ENCODE peak calls at places on chromosome 2, in five cellular contexts. One of them, this sample, is unnamed.

GRCh38 chr2:203484266-203485112 is 50.6 kb downstream of the RAPH1 start:
- DNase-seq in GM20000: peak; percentile 34
- DNase-seq in effector memory CD8-positive, alpha-beta T cell: peak; percentile 49
- DNase-seq in hepatocyte: no peak
- DNase-seq in NCI-H2029 treated with DMSO at 0.1 percent for 48 hours: no peak
- DNase-seq in this sample: no peak

GRCh38 chr2:146312899-146313298 is 1531.9 kb upstream of the ACVR2A start:
- DNase-seq in GM20000: no peak
- DNase-seq in effector memory CD8-positive, alpha-beta T cell: no peak
- DNase-seq in hepatocyte: no peak
- DNase-seq in NCI-H2029 treated with DMSO at 0.1 percent for 48 hours: no peak
- DNase-seq in this sample: no peak

GRCh38 chr2:86631846-86632485 is 8.3 kb upstream of the RNF103 start:
- DNase-seq in GM20000: no peak
- DNase-seq in effector memory CD8-positive, alpha-beta T cell: no peak
- DNase-seq in hepatocyte: peak; percentile 20
- DNase-seq in NCI-H2029 treated with DMSO at 0.1 percent for 48 hours: no peak
- DNase-seq in this sample: peak; percentile 96

GRCh38 chr2:27115485-27115884 is 3.4 kb downstream of the CGREF1 start:
- DNase-seq in GM20000: no peak
- DNase-seq in effector memory CD8-positive, alpha-beta T cell: no peak
- DNase-seq in hepatocyte: no peak
- DNase-seq in NCI-H2029 treated with DMSO at 0.1 percent for 48 hours: no peak
- DNase-seq in this sample: no peak

GRCh38 chr2:75787532-75788132 is 76.9 kb upstream of the GCFC2 start:
- DNase-seq in GM20000: peak; percentile 19
- DNase-seq in effector memory CD8-positive, alpha-beta T cell: no peak
- DNase-seq in hepatocyte: peak; percentile 59
- DNase-seq in NCI-H2029 treated with DMSO at 0.1 percent for 48 hours: no peak
- DNase-seq in this sample: no peak

GRCh38 chr2:133837441-133838090 is 269.3 kb upstream of the NCKAP5 start:
- DNase-seq in GM20000: no peak
- DNase-seq in effector memory CD8-positive, alpha-beta T cell: no peak
- DNase-seq in hepatocyte: no peak
- DNase-seq in NCI-H2029 treated with DMSO at 0.1 percent for 48 hours: no peak
- DNase-seq in this sample: no peak

GRCh38 chr2:120949957-120950590 is 214.4 kb downstream of the GLI2 start:
- DNase-seq in GM20000: no peak
- DNase-seq in effector memory CD8-positive, alpha-beta T cell: no peak
- DNase-seq in hepatocyte: no peak
- DNase-seq in NCI-H2029 treated with DMSO at 0.1 percent for 48 hours: no peak
- DNase-seq in this sample: no peak

GRCh38 chr2:42342061-42342794 is 18.8 kb downstream of the COX7A2L start:
- DNase-seq in GM20000: no peak
- DNase-seq in effector memory CD8-positive, alpha-beta T cell: no peak
- DNase-seq in hepatocyte: peak; percentile 64
- DNase-seq in NCI-H2029 treated with DMSO at 0.1 percent for 48 hours: no peak
- DNase-seq in this sample: peak; percentile 97

This sample was measured in islet precursor cell.